ENCODE peak calls at places on chromosomes 5 and 9, in nine cellular contexts. V is NCI-H2081, H is activated B cell treated with CpG ODN at 0.5 μM for 24 hours, D is amniotic stem cell, O is mucosa of gallbladder, X is bronchial epithelial cell, T is AG09309, K is HFFc6, P is GOT3. F is an unnamed sample.

GRCh38 chr5:74073257-74073656 is 447.3 kb downstream of the ARHGEF28 start:
- DNase-seq in K (no peak), X (no peak), P (no peak), V (no peak), H (no peak), T (no peak), O (no peak), D (no peak), F (no peak)

GRCh38 chr9:88968799-88969198 is 22.5 kb upstream of the S1PR3 start:
- DNase-seq in O (no peak), T (no peak), V (no peak), H (no peak), X (no peak), D (no peak), P (no peak), K (no peak), F (no peak)

GRCh38 chr5:169805527-169805934 is 168.5 kb downstream of the DOCK2 start:
- DNase-seq in V (no peak), D (no peak), O (no peak), H (peak), T (no peak), K (no peak), P (no peak), X (no peak), F (no peak)

GRCh38 chr9:26308328-26308727 is 584.3 kb downstream of the CAAP1 start:
- DNase-seq in D (no peak), P (no peak), O (no peak), T (no peak), V (no peak), H (no peak), K (peak), X (peak), F (no peak)

GRCh38 chr9:80605129-80605528 is 1033.4 kb downstream of the TLE4 start:
- DNase-seq in K (no peak), P (no peak), V (peak), D (peak), H (no peak), T (peak), O (no peak), X (peak), F (no peak)

GRCh38 chr9:128094950-128095544 is 27.0 kb downstream of the SLC25A25 start:
- DNase-seq in X (no peak), H (no peak), D (no peak), O (no peak), K (no peak), V (no peak), P (no peak), T (no peak), F (no peak)

GRCh38 chr9:72894342-72894741 is 58.5 kb downstream of the ALDH1A1 start:
- DNase-seq in K (peak), T (peak), D (peak), O (no peak), V (no peak), P (no peak), X (no peak), H (no peak), F (no peak)

GRCh38 chr5:135348920-135349319 is 50.1 kb downstream of the MACROH2A1 start:
- DNase-seq in P (no peak), T (no peak), H (no peak), K (no peak), O (no peak), V (no peak), D (no peak), X (no peak), F (no peak)

GRCh38 chr5:125439243-125439642 is 692.8 kb upstream of the ZNF608 start:
- DNase-seq in X (no peak), T (no peak), H (no peak), O (no peak), P (no peak), V (no peak), K (no peak), D (no peak), F (no peak)

GRCh38 chr5:19986036-19986619 is 1.9 kb downstream of the CDH18 start:
- DNase-seq in T (no peak), V (no peak), H (no peak), X (peak), P (no peak), K (no peak), O (no peak), D (no peak), F (no peak)

GRCh38 chr5:40389591-40389990 is 290.1 kb upstream of the PTGER4 start:
- DNase-seq in D (no peak), P (no peak), H (no peak), T (no peak), X (no peak), O (no peak), V (no peak), K (no peak), F (no peak)

GRCh38 chr5:33311893-33312292 is 128.9 kb upstream of the TARS1 start:
- DNase-seq in K (peak), T (peak), V (no peak), P (no peak), H (no peak), O (no peak), X (peak), D (peak), F (no peak)

GRCh38 chr9:37061763-37062162 is 27.7 kb upstream of the PAX5 start:
- DNase-seq in O (no peak), K (no peak), V (no peak), D (no peak), H (no peak), P (no peak), T (peak), X (peak), F (no peak)

GRCh38 chr9:135415586-135415985 is 64.0 kb upstream of the PPP1R26 start:
- DNase-seq in H (no peak), X (no peak), O (no peak), V (no peak), T (no peak), D (no peak), P (no peak), K (no peak), F (no peak)

GRCh38 chr5:7207979-7208378 is 188.0 kb upstream of the ADCY2 start:
- DNase-seq in H (no peak), K (no peak), D (no peak), O (no peak), V (no peak), P (no peak), X (no peak), T (no peak), F (no peak)

GRCh38 chr9:135501261-135502167 is 1.0 kb downstream of the MRPS2 start:
- DNase-seq in P (no peak), D (no peak), T (no peak), V (no peak), O (no peak), X (peak), H (no peak), K (no peak), F (no peak)

GRCh38 chr9:82332774-82333152 is 344.2 kb downstream of the SPATA31D1 start:
- DNase-seq in K (no peak), T (no peak), H (no peak), X (peak), D (no peak), V (no peak), O (no peak), P (no peak), F (no peak)

GRCh38 chr5:156476704-156477103 is 149.7 kb downstream of the SGCD start:
- DNase-seq in D (no peak), O (no peak), H (no peak), V (no peak), K (no peak), T (no peak), P (no peak), X (no peak), F (no peak)

GRCh38 chr5:173573126-173573960 is 43.1 kb downstream of the BOD1 start:
- DNase-seq in H (peak), P (peak), T (no peak), X (peak), D (no peak), V (peak), O (peak), K (peak), F (peak)

GRCh38 chr9:96420468-96421219 is 2.5 kb upstream of the ZNF367 start:
- DNase-seq in D (peak), X (peak), O (peak), H (no peak), K (peak), T (peak), P (peak), V (peak), F (no peak)

GRCh38 chr5:146466521-146467349 is 19.6 kb downstream of the TCERG1 start:
- DNase-seq in X (peak), D (no peak), K (peak), P (no peak), T (no peak), V (no peak), H (no peak), O (no peak), F (no peak)

GRCh38 chr5:65790371-65791163 is 68.6 kb downstream of the NLN start:
- DNase-seq in H (no peak), O (no peak), P (no peak), D (no peak), T (no peak), V (no peak), X (no peak), K (no peak), F (peak)

GRCh38 chr9:115672477-115673316 is 480.9 kb upstream of the PAPPA start:
- DNase-seq in T (peak), X (peak), V (no peak), O (no peak), H (no peak), D (peak), P (no peak), K (peak), F (no peak)

GRCh38 chr9:134965851-134966250 is 48.1 kb upstream of the FCN1 start:
- DNase-seq in T (no peak), D (no peak), H (no peak), P (no peak), X (no peak), V (no peak), K (no peak), O (no peak), F (no peak)

GRCh38 chr5:175872287-175873089 is 1.1 kb downstream of the CPLX2 start:
- DNase-seq in K (no peak), T (no peak), H (no peak), V (peak), O (no peak), P (no peak), D (no peak), X (no peak), F (no peak)

GRCh38 chr5:150627731-150628545 is 12.5 kb upstream of the SYNPO start:
- DNase-seq in T (no peak), D (no peak), H (no peak), K (peak), P (no peak), O (no peak), X (no peak), V (no peak), F (no peak)

GRCh38 chr9:82588801-82589200 is 474.1 kb downstream of the RASEF start:
- DNase-seq in X (no peak), H (no peak), T (no peak), P (no peak), O (no peak), V (no peak), K (no peak), D (no peak), F (no peak)

GRCh38 chr9:121748727-121749546 is 97.5 kb downstream of the DAB2IP start:
- DNase-seq in X (no peak), O (no peak), P (no peak), K (no peak), D (no peak), H (no peak), T (no peak), V (no peak), F (no peak)

GRCh38 chr9:19998153-19998552 is 209.3 kb upstream of the SLC24A2 start:
- DNase-seq in V (no peak), O (no peak), H (no peak), K (peak), P (no peak), X (peak), D (no peak), T (no peak), F (no peak)

GRCh38 chr5:169875091-169875727 is 105.1 kb downstream of the INSYN2B start:
- DNase-seq in X (no peak), O (no peak), K (peak), V (no peak), D (no peak), T (peak), P (no peak), H (no peak), F (no peak)

F was measured in T-helper 22 cell.